ENCODE peak calls at places on chromosomes 3 and 15, in eight cellular contexts. One of them, this sample, is unnamed.
A peak's percentile ranks its signal among the peaks of the same experiment; 100 is the strongest.

GRCh38 chr3:9785602-9786001 is 6.7 kb downstream of the TADA3 start:
- DNase-seq in mucosa of descending colon: no peak
- DNase-seq in NAMALWA: no peak
- DNase-seq in GM10248: no peak
- DNase-seq in progenitor cell of endocrine pancreas: no peak
- DNase-seq in cerebellar nuclear complex: no peak
- DNase-seq in GM04504: no peak
- DNase-seq in T-cell: no peak
- DNase-seq in this sample: no peak

GRCh38 chr3:126526668-126527005 is 2.7 kb downstream of the CHST13 start:
- DNase-seq in T-cell: no peak
- DNase-seq in mucosa of descending colon: no peak
- DNase-seq in cerebellar nuclear complex: no peak
- DNase-seq in GM04504: no peak
- DNase-seq in NAMALWA: no peak
- DNase-seq in progenitor cell of endocrine pancreas: no peak
- DNase-seq in GM10248: no peak
- DNase-seq in this sample: no peak

GRCh38 chr3:187987919-187988318 is 166.0 kb upstream of the LPP start:
- DNase-seq in cerebellar nuclear complex: no peak
- DNase-seq in progenitor cell of endocrine pancreas: no peak
- DNase-seq in NAMALWA: no peak
- DNase-seq in mucosa of descending colon: no peak
- DNase-seq in GM10248: no peak
- DNase-seq in T-cell: peak; percentile 27
- DNase-seq in GM04504: no peak
- DNase-seq in this sample: no peak

GRCh38 chr15:32878342-32878741 is 160.5 kb downstream of the GREM1 start:
- DNase-seq in mucosa of descending colon: no peak
- DNase-seq in progenitor cell of endocrine pancreas: no peak
- DNase-seq in cerebellar nuclear complex: no peak
- DNase-seq in T-cell: no peak
- DNase-seq in NAMALWA: no peak
- DNase-seq in GM04504: no peak
- DNase-seq in GM10248: no peak
- DNase-seq in this sample: no peak

GRCh38 chr3:48743773-48744172 is 26.8 kb upstream of the IP6K2 start:
- DNase-seq in NAMALWA: no peak
- DNase-seq in T-cell: no peak
- DNase-seq in GM04504: no peak
- DNase-seq in cerebellar nuclear complex: no peak
- DNase-seq in progenitor cell of endocrine pancreas: no peak
- DNase-seq in mucosa of descending colon: no peak
- DNase-seq in GM10248: no peak
- DNase-seq in this sample: no peak

GRCh38 chr3:59607628-59608027 is 557.8 kb upstream of the CFAP20DC start:
- DNase-seq in GM10248: no peak
- DNase-seq in cerebellar nuclear complex: no peak
- DNase-seq in NAMALWA: no peak
- DNase-seq in mucosa of descending colon: no peak
- DNase-seq in T-cell: no peak
- DNase-seq in GM04504: peak; percentile 0
- DNase-seq in progenitor cell of endocrine pancreas: no peak
- DNase-seq in this sample: no peak

GRCh38 chr15:35933531-35933930 is 387.6 kb upstream of the DPH6 start:
- DNase-seq in GM10248: no peak
- DNase-seq in cerebellar nuclear complex: no peak
- DNase-seq in progenitor cell of endocrine pancreas: no peak
- DNase-seq in T-cell: no peak
- DNase-seq in GM04504: no peak
- DNase-seq in NAMALWA: no peak
- DNase-seq in mucosa of descending colon: no peak
- DNase-seq in this sample: no peak

GRCh38 chr3:171809513-171810277 is 588 bp downstream of the PLD1 start:
- DNase-seq in GM10248: peak; percentile 59
- DNase-seq in cerebellar nuclear complex: no peak
- DNase-seq in mucosa of descending colon: peak; percentile 89
- DNase-seq in NAMALWA: no peak
- DNase-seq in GM04504: peak; percentile 95
- DNase-seq in progenitor cell of endocrine pancreas: no peak
- DNase-seq in T-cell: peak; percentile 52
- DNase-seq in this sample: no peak

GRCh38 chr3:62493116-62493801 is 119.9 kb upstream of the FEZF2 start:
- DNase-seq in GM04504: no peak
- DNase-seq in progenitor cell of endocrine pancreas: no peak
- DNase-seq in GM10248: no peak
- DNase-seq in mucosa of descending colon: no peak
- DNase-seq in T-cell: no peak
- DNase-seq in cerebellar nuclear complex: no peak
- DNase-seq in NAMALWA: peak; percentile 36
- DNase-seq in this sample: no peak

GRCh38 chr3:10242182-10243065 is 5.8 kb upstream of the TATDN2 start:
- DNase-seq in mucosa of descending colon: no peak
- DNase-seq in GM04504: no peak
- DNase-seq in progenitor cell of endocrine pancreas: no peak
- DNase-seq in cerebellar nuclear complex: no peak
- DNase-seq in T-cell: peak; percentile 67
- DNase-seq in NAMALWA: no peak
- DNase-seq in GM10248: peak; percentile 53
- DNase-seq in this sample: no peak

GRCh38 chr3:78734048-78734637 is 1033.7 kb downstream of the ROBO1 start:
- DNase-seq in NAMALWA: no peak
- DNase-seq in mucosa of descending colon: no peak
- DNase-seq in progenitor cell of endocrine pancreas: no peak
- DNase-seq in T-cell: no peak
- DNase-seq in cerebellar nuclear complex: no peak
- DNase-seq in GM04504: peak; percentile 54
- DNase-seq in GM10248: no peak
- DNase-seq in this sample: no peak

GRCh38 chr15:65326109-65326508 is 21.6 kb downstream of the RNU5B-1 start:
- DNase-seq in cerebellar nuclear complex: peak; percentile 52
- DNase-seq in mucosa of descending colon: no peak
- DNase-seq in T-cell: no peak
- DNase-seq in GM04504: no peak
- DNase-seq in GM10248: no peak
- DNase-seq in progenitor cell of endocrine pancreas: no peak
- DNase-seq in NAMALWA: no peak
- DNase-seq in this sample: no peak

GRCh38 chr3:114383875-114384557 is 90.2 kb downstream of the TIGIT start:
- DNase-seq in mucosa of descending colon: peak; percentile 56
- DNase-seq in GM04504: peak; percentile 72
- DNase-seq in progenitor cell of endocrine pancreas: peak; percentile 53
- DNase-seq in cerebellar nuclear complex: peak; percentile 80
- DNase-seq in NAMALWA: peak; percentile 76
- DNase-seq in GM10248: peak; percentile 66
- DNase-seq in T-cell: peak; percentile 45
- DNase-seq in this sample: peak; percentile 65

GRCh38 chr3:42804831-42805821 is 836 bp upstream of the HIGD1A start:
- DNase-seq in cerebellar nuclear complex: no peak
- DNase-seq in mucosa of descending colon: peak; percentile 67
- DNase-seq in progenitor cell of endocrine pancreas: peak; percentile 17
- DNase-seq in GM04504: no peak
- DNase-seq in NAMALWA: no peak
- DNase-seq in GM10248: no peak
- DNase-seq in T-cell: no peak
- DNase-seq in this sample: no peak

GRCh38 chr15:89307046-89307587 is 27.5 kb downstream of the POLG start:
- DNase-seq in T-cell: no peak
- DNase-seq in mucosa of descending colon: no peak
- DNase-seq in cerebellar nuclear complex: no peak
- DNase-seq in GM10248: no peak
- DNase-seq in GM04504: no peak
- DNase-seq in NAMALWA: no peak
- DNase-seq in progenitor cell of endocrine pancreas: no peak
- DNase-seq in this sample: no peak

This sample was measured in neural crest cell.